ENCODE peak calls at places on chromosomes 13 and 19, in four cellular contexts. One of them, this sample, is unnamed.

GRCh38 chr19:39599116-39599515 is 3.2 kb upstream of the LGALS13 start:
- DNase-seq in A549: peak
- DNase-seq in HepG2: peak
- DNase-seq in K562: peak
- DNase-seq in this sample: no peak

GRCh38 chr19:29379257-29379986 is 146.4 kb upstream of the VSTM2B start:
- DNase-seq in A549: no peak
- DNase-seq in HepG2: no peak
- DNase-seq in K562: no peak
- DNase-seq in this sample: no peak

GRCh38 chr19:41734585-41734984 is 20.7 kb upstream of the CEACAM6 start:
- DNase-seq in A549: no peak
- DNase-seq in HepG2: no peak
- DNase-seq in K562: no peak
- DNase-seq in this sample: no peak

GRCh38 chr19:2455481-2456300 is 1.1 kb downstream of the LMNB2 start:
- DNase-seq in A549: no peak
- DNase-seq in HepG2: no peak
- DNase-seq in K562: peak
- DNase-seq in this sample: no peak

GRCh38 chr13:61316647-61317046 is 99.0 kb downstream of the PCDH20 start:
- DNase-seq in A549: no peak
- DNase-seq in HepG2: no peak
- DNase-seq in K562: no peak
- DNase-seq in this sample: no peak

GRCh38 chr19:5961969-5962945 is 15.7 kb downstream of the RANBP3 start:
- DNase-seq in A549: no peak
- DNase-seq in HepG2: peak
- DNase-seq in K562: no peak
- DNase-seq in this sample: no peak

GRCh38 chr13:49502954-49503353 is 7.2 kb downstream of the PHF11 start:
- DNase-seq in A549: no peak
- DNase-seq in HepG2: no peak
- DNase-seq in K562: no peak
- DNase-seq in this sample: no peak

GRCh38 chr19:40216013-40216776 is 2.0 kb downstream of the TTC9B start:
- DNase-seq in A549: no peak
- DNase-seq in HepG2: no peak
- DNase-seq in K562: no peak
- DNase-seq in this sample: no peak

GRCh38 chr19:3153286-3154230 is 17.7 kb downstream of the GNA15 start:
- DNase-seq in A549: no peak
- DNase-seq in HepG2: no peak
- DNase-seq in K562: no peak
- DNase-seq in this sample: no peak

GRCh38 chr13:45333973-45334922 is 6.7 kb downstream of the TPT1 start:
- DNase-seq in A549: no peak
- DNase-seq in HepG2: no peak
- DNase-seq in K562: no peak
- DNase-seq in this sample: no peak

GRCh38 chr13:33968520-33969507 is 150.9 kb downstream of the RFC3 start:
- DNase-seq in A549: peak
- DNase-seq in HepG2: peak
- DNase-seq in K562: no peak
- DNase-seq in this sample: no peak

DNA sequence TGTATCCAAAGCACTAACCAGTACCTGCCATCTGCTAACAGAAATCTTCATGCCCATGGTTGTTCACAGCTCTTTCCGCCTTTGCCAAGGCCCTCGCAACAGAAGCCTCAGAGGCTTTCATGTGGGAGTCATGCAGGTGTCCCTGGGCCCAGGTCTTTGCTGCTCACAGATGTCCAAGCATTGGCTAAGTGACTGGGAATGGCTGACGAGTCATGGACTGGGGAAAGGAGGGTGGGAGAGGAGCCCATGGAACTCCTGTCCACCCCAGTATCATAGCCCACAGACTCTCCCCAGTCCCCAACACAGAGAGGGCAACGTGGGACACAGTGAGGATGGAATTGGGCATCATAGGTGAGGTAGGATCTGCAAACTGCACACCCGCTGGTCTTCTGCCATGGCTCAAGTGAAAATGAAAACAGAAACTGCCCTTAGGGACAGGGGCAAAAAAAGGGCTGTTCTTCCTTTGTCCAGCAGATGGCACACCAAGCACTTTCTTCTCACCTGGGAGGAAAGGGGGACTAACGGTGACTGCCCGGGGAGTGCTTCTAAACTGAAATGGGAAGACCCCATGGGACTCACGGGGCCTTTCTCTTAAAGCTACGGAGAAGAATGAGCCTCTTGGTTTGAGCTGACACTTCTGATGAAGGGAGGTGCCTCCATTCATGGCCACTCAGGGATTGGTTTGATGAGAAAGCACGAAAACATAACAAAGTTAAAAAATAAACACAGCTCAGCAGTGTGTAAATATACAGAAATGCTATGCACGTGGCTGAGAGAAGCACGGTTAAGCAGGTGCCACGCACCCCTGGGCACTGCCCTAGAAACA is 11.1 kb upstream of the DHRS12 start:
- DNase-seq in A549: peak
- DNase-seq in HepG2: peak
- DNase-seq in K562: peak
- DNase-seq in this sample: no peak
- TF ChIP-seq JUNB in A549: no peak
- TF ChIP-seq JUNB in HepG2: no peak
- TF ChIP-seq JUNB in K562: no peak
- TF ChIP-seq JUNB in this sample: no peak

GRCh38 chr13:22927008-22927393 is 253.8 kb upstream of the SGCG start:
- DNase-seq in A549: no peak
- DNase-seq in HepG2: no peak
- DNase-seq in K562: no peak
- DNase-seq in this sample: no peak
- TF ChIP-seq CHD4 in A549: no peak
- TF ChIP-seq CHD4 in HepG2: no peak
- TF ChIP-seq CHD4 in K562: no peak
- TF ChIP-seq CHD4 in this sample: no peak

GRCh38 chr13:39600766-39601165 is 2.2 kb downstream of the LHFPL6 start:
- DNase-seq in A549: peak
- DNase-seq in HepG2: no peak
- DNase-seq in K562: no peak
- DNase-seq in this sample: no peak
- TF ChIP-seq JUNB in A549: no peak
- TF ChIP-seq JUNB in HepG2: no peak
- TF ChIP-seq JUNB in K562: no peak
- TF ChIP-seq JUNB in this sample: no peak

GRCh38 chr19:1395194-1396018 is 5.9 kb downstream of the GAMT start:
- DNase-seq in A549: no peak
- DNase-seq in HepG2: no peak
- DNase-seq in K562: no peak
- DNase-seq in this sample: no peak
- TF ChIP-seq CHD4 in A549: no peak
- TF ChIP-seq CHD4 in HepG2: no peak
- TF ChIP-seq CHD4 in K562: no peak
- TF ChIP-seq CHD4 in this sample: no peak

GRCh38 chr19:7507884-7508283 is 8.0 kb upstream of the ZNF358 start:
- DNase-seq in A549: peak
- DNase-seq in HepG2: peak
- DNase-seq in K562: peak
- DNase-seq in this sample: no peak
- TF ChIP-seq JUNB in A549: no peak
- TF ChIP-seq JUNB in HepG2: no peak
- TF ChIP-seq JUNB in K562: no peak
- TF ChIP-seq JUNB in this sample: no peak